ENCODE peak calls at places on chromosomes 5 and 9, in four cellular contexts. O is CD4-positive, CD25-positive, alpha-beta regulatory T cell; G is cardiac muscle cell; S is pancreas. Z is an unnamed sample.

GRCh38 chr5:169344629-169345028 is 43.7 kb upstream of the SLIT3 start:
- DNase-seq in S (no peak), G (no peak), O (no peak), Z (no peak)

GRCh38 chr5:1648806-1649205 is 125.0 kb upstream of the LPCAT1 start:
- DNase-seq in O (no peak), G (no peak), S (no peak), Z (no peak)

GRCh38 chr5:55440188-55440646 is 94.5 kb downstream of the PLPP1 start:
- DNase-seq in O (peak; percentile 34), G (no peak), S (no peak), Z (no peak)

GRCh38 chr5:108727154-108727638 is 20.5 kb upstream of the FER start:
- DNase-seq in G (peak; percentile 31), S (peak; percentile 39), O (no peak), Z (peak; percentile 36)

GRCh38 chr5:30605693-30606268 is 587.7 kb upstream of the CDH6 start:
- DNase-seq in S (no peak), O (no peak), G (no peak), Z (no peak)

GRCh38 chr9:75088646-75089368 is 493 bp downstream of the OSTF1 start:
- DNase-seq in G (peak; percentile 68), S (peak; percentile 64), O (no peak), Z (peak; percentile 69)

GRCh38 chr5:135085133-135085935 is 51.3 kb upstream of the PITX1 start:
- DNase-seq in G (no peak), O (no peak), S (no peak), Z (no peak)

GRCh38 chr5:146721073-146721830 is 157.3 kb downstream of the PPP2R2B start:
- DNase-seq in O (no peak), G (no peak), S (no peak), Z (no peak)

GRCh38 chr5:1164696-1165630 is 36.4 kb upstream of the SLC6A19 start:
- DNase-seq in S (no peak), O (no peak), G (no peak), Z (no peak)

GRCh38 chr5:124528838-124529237 is 217.6 kb downstream of the ZNF608 start:
- DNase-seq in G (no peak), S (no peak), O (no peak), Z (no peak)

GRCh38 chr5:165227515-165227914 is 1722.1 kb downstream of the MAT2B start:
- DNase-seq in S (no peak), G (no peak), O (no peak), Z (no peak)

GRCh38 chr5:159337291-159337974 is 7.1 kb upstream of the IL12B start:
- DNase-seq in G (no peak), O (peak; percentile 84), S (no peak), Z (no peak)

GRCh38 chr5:159187674-159188164 is 21.6 kb downstream of the RNF145 start:
- DNase-seq in S (no peak), G (no peak), O (no peak), Z (no peak)

GRCh38 chr5:154646841-154647759 is 108.1 kb upstream of the LARP1 start:
- DNase-seq in O (peak; percentile 27), G (no peak), S (peak; percentile 82), Z (peak; percentile 45)

GRCh38 chr5:7629559-7629958 is 221.4 kb downstream of the CFAP90 start:
- DNase-seq in O (no peak), G (no peak), S (no peak), Z (no peak)

GRCh38 chr9:134171316-134172197 is 7.2 kb upstream of the RNU6ATAC start:
- DNase-seq in G (no peak), O (no peak), S (no peak), Z (peak; percentile 46)

GRCh38 chr5:58341485-58341884 is 118.4 kb downstream of the PLK2 start:
- DNase-seq in G (no peak), O (no peak), S (no peak), Z (no peak)

GRCh38 chr5:24633705-24634325 is 11.0 kb downstream of the CDH10 start:
- DNase-seq in O (peak; percentile 11), G (peak; percentile 63), S (no peak), Z (no peak)

GRCh38 chr9:17528859-17529258 is 50.0 kb upstream of the SH3GL2 start:
- DNase-seq in S (no peak), G (no peak), O (no peak), Z (no peak)

GRCh38 chr5:154284433-154284832 is 93.9 kb downstream of the GALNT10 start:
- DNase-seq in O (no peak), G (no peak), S (no peak), Z (no peak)

GRCh38 chr9:36870960-36871359 is 163.1 kb downstream of the PAX5 start:
- DNase-seq in O (no peak), S (no peak), G (no peak), Z (no peak)

GRCh38 chr9:98935064-98935463 is 8.6 kb upstream of the COL15A1 start:
- DNase-seq in O (no peak), G (no peak), S (no peak), Z (no peak)

GRCh38 chr9:98317134-98317857 is 61.8 kb upstream of the TBC1D2 start:
- DNase-seq in G (no peak), O (no peak), S (no peak), Z (no peak)

GRCh38 chr5:172175263-172175719 is 12.7 kb downstream of the STK10 start:
- DNase-seq in G (peak; percentile 20), O (peak; percentile 98), S (peak; percentile 57), Z (peak; percentile 66)

GRCh38 chr5:174204914-174205313 is 159.4 kb downstream of the NSG2 start:
- DNase-seq in S (peak; percentile 22), O (no peak), G (peak; percentile 55), Z (no peak)

GRCh38 chr9:128142061-128142460 is 7.2 kb upstream of the LCN2 start:
- DNase-seq in S (no peak), O (peak; percentile 89), G (no peak), Z (no peak)

GRCh38 chr5:157431544-157432200 is 28.3 kb upstream of the NIPAL4 start:
- DNase-seq in G (peak; percentile 40), O (peak; percentile 84), S (no peak), Z (no peak)

GRCh38 chr5:92886751-92887150 is 694.3 kb downstream of the NR2F1-AS1 start:
- DNase-seq in O (no peak), S (no peak), G (no peak), Z (no peak)
- H3K4me1 ChIP-seq in O (no peaks in the 10 kb centered on the region), S (no peaks in the 10 kb centered on the region), G (no peaks in the 10 kb centered on the region), Z (no peaks in the 10 kb centered on the region)

DNA sequence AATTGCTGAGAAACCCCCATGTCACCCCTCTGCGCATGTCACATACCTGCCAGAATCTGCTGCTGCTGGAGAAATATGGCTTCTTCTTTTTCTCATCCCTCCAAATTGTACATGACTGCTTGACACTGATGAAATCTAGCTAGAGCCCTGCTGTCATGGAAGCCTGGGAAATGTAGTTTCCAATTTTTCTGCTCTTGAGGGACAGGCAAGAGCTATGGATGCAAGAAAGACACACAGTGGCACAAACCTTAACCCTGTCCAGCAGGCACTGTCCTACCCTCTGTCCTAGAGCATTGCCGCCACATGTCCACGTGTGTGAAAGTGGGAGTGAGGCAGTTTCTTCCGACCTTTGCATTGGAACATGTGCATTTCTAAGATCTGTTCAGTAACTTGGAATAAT is 255.5 kb upstream of the SEMA6A start:
- DNase-seq in O (no peak), S (no peak), G (no peak), Z (no peak)
- H3K4me1 ChIP-seq in O (no peaks in the 10 kb centered on the region), S (no peaks in the 10 kb centered on the region), G (no peaks in the 10 kb centered on the region), Z (no peaks in the 10 kb centered on the region)

DNA sequence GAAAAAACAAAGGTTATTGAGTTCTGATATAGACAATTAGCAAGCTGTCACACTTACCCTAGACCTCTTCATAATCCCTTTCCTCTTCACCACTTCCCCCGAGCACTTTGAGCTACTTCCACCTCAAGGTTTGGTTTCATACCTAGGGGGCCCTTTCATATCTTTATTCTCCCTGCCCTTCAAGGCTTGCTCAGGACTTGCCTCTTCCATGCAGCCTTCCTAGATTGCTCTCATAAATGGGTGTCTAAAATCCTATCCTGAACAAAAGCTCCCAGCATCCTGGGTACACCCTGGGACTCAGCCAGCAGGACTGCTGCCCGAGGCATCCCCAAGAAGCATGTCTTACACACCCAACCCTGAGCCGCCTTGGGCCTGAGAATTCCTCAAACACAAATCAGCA is 157.3 kb downstream of the C5orf15 start:
- DNase-seq in S (no peak), G (no peak), O (no peak), Z (no peak)
- H3K4me1 ChIP-seq in S (no peaks in the 10 kb centered on the region), G (peaks cover 5% of the 10 kb centered on the region), O (no peaks in the 10 kb centered on the region), Z (peaks cover 5% of the 10 kb centered on the region)

DNA sequence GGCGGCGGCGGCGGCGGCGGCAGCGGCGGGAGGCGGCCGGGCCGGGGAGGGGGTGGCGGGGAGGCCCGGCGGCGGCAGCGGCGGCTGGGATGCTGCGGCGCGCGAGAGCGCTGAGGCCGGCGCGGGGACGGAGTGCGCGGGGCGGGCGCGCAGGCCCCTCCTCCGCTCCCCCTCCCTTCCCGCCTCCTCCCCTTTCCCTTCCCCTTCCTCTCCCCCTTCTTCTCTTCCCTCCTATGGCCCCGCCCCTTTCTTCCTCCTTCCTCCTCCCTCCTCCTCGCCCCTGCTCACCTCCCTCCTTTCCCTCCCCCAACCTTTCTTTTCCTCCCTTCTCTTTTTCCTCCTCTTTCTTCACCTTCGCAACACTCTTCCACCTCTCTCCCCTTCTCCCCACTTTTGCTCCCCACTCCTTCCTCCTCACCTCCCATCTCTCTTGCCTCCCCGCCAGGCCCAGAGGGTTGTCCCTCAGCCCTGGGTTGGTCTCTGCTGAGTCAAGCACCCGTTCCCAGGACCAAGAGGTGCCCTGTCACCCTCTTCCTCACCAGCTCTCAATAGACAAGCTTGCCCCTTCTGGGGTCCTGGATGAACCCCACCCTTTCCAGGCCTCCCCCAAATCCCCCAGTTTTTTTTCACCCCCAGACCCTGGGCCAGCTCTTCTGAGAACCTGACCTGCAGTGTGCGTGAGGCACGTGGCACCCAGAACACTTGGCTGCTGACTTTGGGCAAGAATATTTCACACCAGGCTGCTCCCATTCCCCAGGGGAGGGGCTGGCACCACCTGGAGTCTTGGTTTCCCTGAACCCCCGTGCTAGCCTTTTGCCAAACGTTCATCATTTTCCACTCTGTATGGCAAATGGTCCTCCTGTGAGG is at the start of gene SEMA4D:
- DNase-seq in G (peak; percentile 83), S (peak; percentile 86), O (peak; percentile 73), Z (peak; percentile 79)
- H3K4me1 ChIP-seq in G (peaks cover 27% of the 10 kb centered on the region), S (no peaks in the 10 kb centered on the region), O (peaks cover 85% of the 10 kb centered on the region), Z (no peaks in the 10 kb centered on the region)

GRCh38 chr5:151082976-151083651 is 2.3 kb upstream of the TNIP1 start:
- DNase-seq in S (no peak), O (peak; percentile 75), G (no peak), Z (peak; percentile 62)

GRCh38 chr5:151081426-151082273 is 816 bp upstream of the TNIP1 start:
- DNase-seq in S (no peak), G (peak; percentile 85), O (no peak), Z (no peak)

GRCh38 chr5:151084363-151084762 is 3.5 kb upstream of the TNIP1 start:
- DNase-seq in S (no peak), O (no peak), G (no peak), Z (no peak)

GRCh38 chr5:151080620-151081425 is at the start of gene TNIP1:
- DNase-seq in G (peak; percentile 91), O (peak; percentile 95), S (peak; percentile 93), Z (peak; percentile 95)

GRCh38 chr5:151082274-151082902 is 1.6 kb upstream of the TNIP1 start:
- DNase-seq in G (peak; percentile 54), O (no peak), S (no peak), Z (no peak)
- H3K4me1 ChIP-seq in G (peaks cover 22% of the 10 kb centered on the region), O (peaks cover 89% of the 10 kb centered on the region), S (peaks cover 8% of the 10 kb centered on the region), Z (peaks cover 23% of the 10 kb centered on the region)

GRCh38 chr5:32144637-32145207 is 29.4 kb downstream of the GOLPH3 start:
- DNase-seq in G (no peak), O (no peak), S (no peak), Z (no peak)
- H3K4me1 ChIP-seq in G (peaks cover 36% of the 10 kb centered on the region), O (peaks cover 26% of the 10 kb centered on the region), S (peaks cover 37% of the 10 kb centered on the region), Z (peaks cover 7% of the 10 kb centered on the region)

Z was measured in lung.